ENCODE peak calls at places on chromosomes 4 and X, in nine cellular contexts. U is IMR-90, X is WTC11, R is RWPE1, I is DND-41, M is GM13976, S is Calu3, K is psoas muscle, N is GM12865. G is an unnamed sample.

GRCh38 chrX:55486736-55487135 is 2.9 kb downstream of the USP51 start:
- DNase-seq in U (no peak), X (no peak), R (no peak), I (no peak), M (no peak), S (no peak), K (no peak), N (no peak), G (no peak)

GRCh38 chr4:85233516-85233915 is 241.4 kb upstream of the ARHGAP24 start:
- DNase-seq in U (no peak), X (no peak), R (no peak), I (no peak), M (no peak), S (no peak), K (no peak), N (no peak), G (no peak)

GRCh38 chr4:17580969-17581368 is 4.0 kb downstream of the LAP3 start:
- DNase-seq in U (peak; percentile 76), X (no peak), R (no peak), I (no peak), M (no peak), S (no peak), K (no peak), N (no peak), G (no peak)

GRCh38 chrX:133523094-133523493 is 107.8 kb upstream of the GPC4 start:
- DNase-seq in U (no peak), X (no peak), R (no peak), I (no peak), M (no peak), S (no peak), K (peak; percentile 62), N (no peak), G (no peak)

GRCh38 chrX:129523076-129524055 is at the start of gene SMARCA1:
- DNase-seq in U (peak; percentile 63), X (peak; percentile 39), R (peak; percentile 28), I (no peak), M (peak; percentile 45), S (peak; percentile 2), K (peak; percentile 58), N (no peak), G (peak; percentile 66)

GRCh38 chr4:65747386-65747785 is 77.1 kb upstream of the EPHA5 start:
- DNase-seq in U (peak; percentile 36), X (no peak), R (no peak), I (no peak), M (no peak), S (no peak), K (no peak), N (no peak), G (no peak)

GRCh38 chrX:151151668-151152267 is 24.6 kb upstream of the GPR50 start:
- DNase-seq in U (peak; percentile 54), X (peak; percentile 10), R (peak; percentile 17), I (peak; percentile 28), M (peak; percentile 35), S (peak; percentile 17), K (no peak), N (peak; percentile 52), G (no peak)

GRCh38 chr4:66991521-66991920 is 553.8 kb downstream of the CENPC start:
- DNase-seq in U (no peak), X (no peak), R (no peak), I (no peak), M (no peak), S (no peak), K (no peak), N (no peak), G (no peak)

GRCh38 chr4:163048447-163048846 is 118.2 kb downstream of the NAF1 start:
- DNase-seq in U (peak; percentile 19), X (peak; percentile 32), R (peak; percentile 19), I (peak; percentile 4), M (peak; percentile 16), S (peak; percentile 2), K (no peak), N (peak; percentile 47), G (no peak)

GRCh38 chr4:142690764-142691163 is 155.3 kb downstream of the INPP4B start:
- DNase-seq in U (no peak), X (no peak), R (no peak), I (no peak), M (no peak), S (no peak), K (no peak), N (no peak), G (no peak)

GRCh38 chr4:4866833-4867744 is 7.6 kb downstream of the MSX1 start:
- DNase-seq in U (no peak), X (peak; percentile 83), R (no peak), I (no peak), M (no peak), S (no peak), K (peak; percentile 77), N (peak; percentile 20), G (peak; percentile 84)
- TF ChIP-seq CTCF in U (no peak), X (peak; percentile 43), R (no peak), I (no peak), M (no peak), S (no peak), K (no peak), N (peak; percentile 13), G (no peak)

GRCh38 chrX:137051978-137052640 is 18.3 kb upstream of the GPR101 start:
- DNase-seq in U (peak; percentile 17), X (peak; percentile 79), R (peak; percentile 37), I (peak; percentile 86), M (peak; percentile 82), S (peak; percentile 73), K (peak; percentile 68), N (peak; percentile 63), G (peak; percentile 33)

GRCh38 chrX:137058339-137059127 is 24.7 kb upstream of the GPR101 start:
- DNase-seq in U (no peak), X (no peak), R (no peak), I (no peak), M (no peak), S (no peak), K (no peak), N (no peak), G (no peak)

GRCh38 chrX:137052641-137053235 is 18.9 kb upstream of the GPR101 start:
- DNase-seq in U (no peak), X (peak; percentile 19), R (no peak), I (no peak), M (peak; percentile 18), S (no peak), K (no peak), N (no peak), G (no peak)
- TF ChIP-seq CTCF in U (no peak), X (no peak), R (peak; percentile 31), I (no peak), M (no peak), S (no peak), K (no peak), N (no peak), G (no peak)

GRCh38 chr4:183107891-183108459 is 8.9 kb downstream of the WWC2 start:
- DNase-seq in U (peak; percentile 62), X (no peak), R (peak; percentile 44), I (no peak), M (no peak), S (no peak), K (no peak), N (no peak), G (no peak)
- TF ChIP-seq CTCF in U (no peak), X (no peak), R (no peak), I (no peak), M (no peak), S (no peak), K (no peak), N (no peak), G (no peak)

GRCh38 chr4:122826596-122827257 is at the start of gene FGF2:
- DNase-seq in U (peak; percentile 60), X (peak; percentile 78), R (peak; percentile 43), I (no peak), M (peak; percentile 66), S (peak; percentile 44), K (peak; percentile 79), N (peak; percentile 44), G (peak; percentile 69)

GRCh38 chr4:122830392-122831095 is 3.9 kb downstream of the FGF2 start:
- DNase-seq in U (no peak), X (no peak), R (no peak), I (no peak), M (no peak), S (no peak), K (no peak), N (no peak), G (no peak)

GRCh38 chr4:122826000-122826595 is 533 bp upstream of the FGF2 start:
- DNase-seq in U (peak; percentile 49), X (no peak), R (no peak), I (no peak), M (no peak), S (no peak), K (no peak), N (no peak), G (no peak)

GRCh38 chr4:122827258-122827887 is 742 bp downstream of the FGF2 start:
- DNase-seq in U (peak; percentile 25), X (peak; percentile 36), R (peak; percentile 41), I (no peak), M (peak; percentile 71), S (peak; percentile 25), K (peak; percentile 79), N (peak; percentile 81), G (peak; percentile 22)

DNA sequence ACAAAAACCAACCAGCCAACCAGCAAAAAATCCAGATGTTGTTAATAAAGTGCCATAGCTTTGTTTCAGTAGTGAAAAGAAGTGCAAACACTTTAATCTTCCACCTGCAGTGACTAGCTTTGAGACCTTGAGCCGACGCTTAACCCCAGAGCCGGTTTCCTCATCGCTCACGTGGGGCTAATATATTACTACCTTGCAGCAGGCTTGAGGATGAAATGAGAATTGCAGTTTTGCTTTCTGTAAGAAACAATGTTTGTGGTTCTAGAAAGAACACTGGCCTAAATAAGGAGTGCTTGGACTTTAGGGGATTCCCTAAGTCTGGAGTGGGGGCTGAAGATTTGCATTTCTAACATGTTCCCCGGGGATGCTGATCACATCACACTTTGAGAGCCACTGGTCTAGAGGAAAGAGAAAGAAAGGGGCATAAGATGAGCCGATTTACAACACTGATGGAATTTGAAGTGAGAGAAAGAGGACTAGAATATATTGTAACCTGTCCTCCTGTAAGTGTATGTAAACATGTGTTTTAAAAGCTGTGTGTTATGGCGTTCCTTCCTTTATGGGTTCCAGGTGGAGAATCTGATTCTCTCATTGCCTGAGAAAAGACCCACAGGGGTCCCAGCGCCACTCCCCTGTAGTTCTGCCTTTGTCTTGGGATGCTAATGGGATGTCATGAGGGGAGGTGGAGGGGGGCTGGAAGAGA is 1.4 kb downstream of the FGF2 start:
- DNase-seq in U (peak; percentile 77), X (peak; percentile 83), R (peak; percentile 53), I (no peak), M (peak; percentile 81), S (peak; percentile 18), K (no peak), N (peak; percentile 93), G (no peak)
- TF ChIP-seq CTCF in U (peak; percentile 30), X (no peak), R (no peak), I (no peak), M (no peak), S (no peak), K (no peak), N (peak; percentile 5), G (no peak)

GRCh38 chrX:117985241-117985640 is 131.4 kb downstream of the KLHL13 start:
- DNase-seq in U (peak; percentile 29), X (peak; percentile 22), R (no peak), I (no peak), M (no peak), S (no peak), K (no peak), N (peak; percentile 12), G (no peak)
- TF ChIP-seq CTCF in U (peak; percentile 25), X (peak; percentile 24), R (no peak), I (no peak), M (no peak), S (no peak), K (no peak), N (peak; percentile 16), G (no peak)

G was measured in mesothelial cell of epicardium.